ENCODE peak calls at places on chromosomes 2 and 18, in seven cellular contexts. S is fibroblast of the aortic adventitia, E is ovary, U is dorsolateral prefrontal cortex, W is fibroblast of lung, V is AG04450, P is AG09309. B is an unnamed sample.

GRCh38 chr2:202015471-202015870 is 18.2 kb upstream of the FZD7 start:
- DNase-seq in E (no peak), V (no peak), S (no peak), U (no peak), W (no peak), P (no peak), B (no peak)

GRCh38 chr18:33720133-33720532 is 142.1 kb downstream of the ASXL3 start:
- DNase-seq in E (no peak), U (no peak), V (peak), P (no peak), S (peak), W (peak), B (peak)

GRCh38 chr2:55113976-55114564 is 63.8 kb upstream of the RTN4 start:
- DNase-seq in P (no peak), W (no peak), U (no peak), E (no peak), V (no peak), S (no peak), B (no peak)

GRCh38 chr18:54381640-54382039 is 23.9 kb downstream of the C18orf54 start:
- DNase-seq in W (no peak), V (no peak), E (no peak), S (no peak), P (no peak), U (no peak), B (no peak)

GRCh38 chr2:15942711-15943345 is 2.5 kb downstream of the MYCN start:
- DNase-seq in W (no peak), E (peak), P (no peak), S (no peak), U (no peak), V (no peak), B (no peak)

GRCh38 chr2:33477473-33478468 is 1.3 kb downstream of the RASGRP3 start:
- DNase-seq in V (no peak), E (no peak), S (no peak), P (no peak), U (peak), W (no peak), B (no peak)

GRCh38 chr2:37798315-37799005 is 126.6 kb upstream of the RMDN2 start:
- DNase-seq in S (peak), P (no peak), E (no peak), U (no peak), W (peak), V (no peak), B (no peak)

GRCh38 chr2:236250909-236251579 is 13.2 kb downstream of the ASB18 start:
- DNase-seq in U (no peak), E (no peak), P (no peak), S (no peak), V (no peak), W (no peak), B (no peak)

GRCh38 chr2:45929674-45930395 is 278.4 kb downstream of the PRKCE start:
- DNase-seq in U (no peak), V (no peak), P (no peak), E (no peak), W (no peak), S (no peak), B (no peak)

GRCh38 chr2:74414913-74415761 is 6.3 kb downstream of the C2orf81 start:
- DNase-seq in P (no peak), S (no peak), V (no peak), E (peak), U (peak), W (peak), B (no peak)
- TF ChIP-seq CTCF in P (peak), S (peak), V (no peak), E (no peak), U (peak), W (peak), B (peak)

DNA sequence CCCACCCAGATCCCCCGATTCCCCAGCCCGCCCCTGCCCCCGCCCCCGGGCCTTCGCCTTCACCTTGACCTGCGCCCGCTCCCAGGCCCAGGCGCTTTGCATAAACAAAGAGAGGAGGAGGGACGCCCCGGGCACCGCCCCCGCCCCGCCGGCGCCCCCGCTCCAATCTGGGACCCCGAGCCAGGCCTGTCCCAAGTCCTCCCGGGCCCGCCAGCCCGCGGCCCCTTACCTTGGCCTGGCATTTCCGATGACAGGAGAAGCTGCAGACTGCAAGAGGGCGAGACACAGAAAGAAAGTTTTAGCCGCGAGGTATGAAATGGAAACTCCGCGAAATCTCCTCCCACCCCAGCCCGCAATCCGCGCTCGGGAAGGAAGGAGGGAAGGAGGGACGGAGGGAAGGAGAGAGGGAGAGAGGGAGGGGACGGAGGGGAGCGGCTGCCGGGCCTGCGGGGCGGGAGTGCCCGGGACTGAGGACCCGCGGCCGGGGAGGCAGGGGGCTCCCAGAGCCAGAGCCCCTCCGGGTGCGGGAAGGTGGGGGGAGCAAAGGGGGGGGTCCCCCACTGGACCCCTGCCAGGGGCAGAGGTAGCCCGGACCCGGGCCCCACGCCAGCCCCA is 24.2 kb downstream of the TNS1 start:
- DNase-seq in V (no peak), P (no peak), E (peak), U (no peak), S (no peak), W (peak), B (no peak)
- H3K4me3 ChIP-seq in V (peak), P (no peak), E (peak), U (peak), S (no peak), W (no peak), B (peak)

DNA sequence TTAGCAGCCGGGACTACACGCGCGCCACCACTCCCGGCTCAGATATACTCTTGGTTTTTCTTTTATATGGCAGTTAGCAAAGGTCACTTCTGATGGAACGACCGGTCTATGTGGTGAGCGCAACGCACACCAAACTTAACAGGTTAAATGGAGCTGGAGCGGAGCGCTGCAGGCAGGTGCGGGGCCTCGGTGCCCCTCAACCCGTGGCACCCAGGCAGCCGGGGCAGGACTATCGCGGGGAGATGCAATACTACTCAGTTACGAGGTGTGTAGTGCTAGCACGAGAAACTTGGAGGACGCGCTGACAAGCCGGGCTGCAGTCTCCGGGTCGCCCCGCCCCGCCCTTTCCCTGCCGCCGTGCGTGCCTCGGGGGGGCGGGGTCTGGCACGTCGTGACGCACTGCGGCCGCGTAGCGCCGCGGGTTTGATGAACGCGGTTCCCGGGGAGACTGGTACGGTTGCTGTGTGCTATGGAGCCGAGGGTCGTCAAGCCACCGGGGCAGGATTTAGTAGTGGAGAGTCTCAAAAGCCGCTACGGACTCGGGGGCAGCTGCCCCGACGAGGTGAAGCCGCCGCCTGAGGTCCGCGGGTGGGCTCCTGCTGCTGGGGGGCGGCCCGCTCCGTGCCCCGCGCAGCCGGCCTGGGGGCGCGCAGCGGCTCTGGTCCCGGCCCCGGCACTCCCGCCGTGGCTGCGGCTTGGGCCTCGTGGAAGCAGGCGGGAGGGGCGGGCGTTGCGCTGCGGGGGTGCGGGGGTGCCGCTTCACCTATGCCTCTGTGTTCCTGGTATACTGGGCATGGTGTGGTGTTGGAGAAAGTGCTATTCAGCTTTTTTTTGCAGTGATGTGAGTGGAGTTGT is at the start of gene CCDC138:
- DNase-seq in U (peak), S (peak), V (peak), W (peak), P (peak), E (peak), B (peak)
- TF ChIP-seq CTCF in U (no peak), S (no peak), V (no peak), W (no peak), P (no peak), E (no peak), B (no peak)

DNA sequence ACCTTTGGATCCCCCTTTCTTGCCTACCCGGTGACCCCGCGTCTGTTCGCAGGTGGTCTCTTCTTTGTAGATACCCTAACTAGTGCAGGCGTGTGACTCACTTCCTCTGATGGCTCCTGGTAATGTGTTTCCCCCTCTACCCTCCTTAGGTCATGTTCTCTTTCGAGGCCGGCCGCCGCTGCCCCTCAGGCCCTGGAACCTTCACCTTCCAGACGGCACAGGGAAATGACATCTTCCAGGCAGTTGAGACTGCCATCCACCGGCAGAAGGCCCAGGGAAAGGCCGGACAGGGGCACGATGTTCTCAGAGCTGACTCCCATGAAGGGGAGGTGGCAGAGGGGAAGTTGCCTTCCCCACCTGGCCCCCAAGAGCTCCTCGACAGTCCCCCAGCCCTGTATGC is 1.6 kb downstream of the DOK1 start:
- DNase-seq in W (no peak), E (no peak), U (no peak), V (no peak), S (no peak), P (no peak), B (no peak)
- H3K4me3 ChIP-seq in W (no peak), E (no peak), U (peak), V (peak), S (no peak), P (no peak), B (peak)

DNA sequence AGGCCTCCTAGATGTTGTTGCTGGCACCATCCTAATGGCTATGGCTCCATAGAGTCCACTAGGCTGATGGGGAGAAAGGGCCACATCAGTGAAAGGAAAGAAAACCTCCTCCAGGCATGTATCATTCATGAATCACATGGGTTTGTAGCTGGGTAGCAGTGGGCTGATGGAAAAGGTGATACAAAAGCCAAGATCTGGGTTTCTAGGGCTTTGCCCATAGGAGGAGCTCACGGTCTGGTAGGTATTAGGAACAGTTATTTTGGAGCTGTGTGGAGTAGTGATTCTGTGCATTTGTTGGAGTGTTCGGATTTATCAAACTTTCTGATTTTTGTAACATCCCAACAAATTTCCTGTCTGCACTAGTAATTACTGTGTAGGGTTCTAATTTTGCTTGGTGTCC is 259.2 kb downstream of the SLC4A3 start:
- DNase-seq in E (no peak), U (no peak), P (no peak), W (no peak), S (no peak), V (no peak), B (no peak)
- TF ChIP-seq CTCF in E (no peak), U (no peak), P (peak), W (peak), S (no peak), V (peak), B (peak)

GRCh38 chr18:48843596-48843995 is 107.2 kb downstream of the SMAD7 start:
- DNase-seq in P (no peak), U (no peak), S (no peak), W (no peak), E (no peak), V (no peak), B (no peak)
- H3K4me3 ChIP-seq in P (no peak), U (no peak), S (no peak), W (no peak), E (no peak), V (no peak), B (no peak)

DNA sequence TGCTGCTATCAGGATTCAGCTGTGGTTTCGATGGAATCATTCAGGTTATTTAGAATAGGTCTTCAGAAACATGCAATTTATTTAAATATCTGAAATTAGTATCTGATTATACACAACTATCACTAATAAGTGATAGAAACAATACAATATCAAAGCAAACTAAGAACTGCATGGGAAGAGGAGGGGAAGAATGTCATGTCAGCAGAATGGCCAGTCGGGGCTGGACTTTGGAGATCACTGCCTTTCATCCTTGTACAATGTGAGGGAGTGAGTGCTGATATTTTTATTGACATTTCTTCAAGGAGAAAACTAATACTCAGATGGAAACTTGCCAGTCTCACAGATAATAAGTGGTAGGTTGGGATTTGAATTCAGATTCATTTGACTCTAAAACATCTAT is 224.0 kb upstream of the LINC00305 start:
- DNase-seq in P (no peak), E (no peak), W (no peak), V (no peak), U (no peak), S (no peak), B (no peak)
- TF ChIP-seq CTCF in P (no peak), E (no peak), W (no peak), V (no peak), U (no peak), S (no peak), B (no peak)

DNA sequence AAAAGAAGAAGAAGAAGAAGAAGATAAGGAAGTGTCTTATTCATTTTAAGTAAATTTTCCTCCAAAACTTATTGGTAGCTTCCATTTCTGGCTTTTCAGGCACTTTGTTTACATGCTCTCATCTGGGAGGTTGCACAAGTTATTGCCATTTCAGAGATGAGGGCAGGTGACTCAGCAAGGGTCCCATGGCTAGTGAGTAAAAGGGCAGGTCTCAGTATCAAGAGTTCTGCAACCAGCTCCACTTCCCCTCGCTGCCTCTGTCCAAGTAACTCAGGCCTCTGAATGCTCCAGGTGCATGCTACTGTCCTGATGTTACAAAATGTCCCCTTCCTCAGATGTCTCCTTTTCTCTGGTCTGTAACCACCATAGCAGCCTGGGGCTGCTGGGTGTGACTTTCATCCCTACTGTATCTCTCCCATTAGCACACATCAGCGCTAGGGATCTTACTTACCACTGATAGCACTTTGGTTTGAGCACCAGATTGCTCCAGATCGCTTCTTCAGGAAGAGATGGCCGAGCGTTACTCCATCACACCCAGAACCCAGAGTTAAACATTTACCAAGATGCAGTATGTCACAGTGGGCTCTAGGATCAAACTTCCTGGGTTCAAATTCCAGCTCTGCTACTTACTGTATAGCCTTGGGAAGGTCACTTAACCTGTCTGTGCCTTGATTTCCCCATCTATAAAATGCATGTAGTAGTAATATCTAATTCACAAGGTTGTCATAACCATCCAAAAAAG is 57.4 kb upstream of the LAPTM4A start:
- DNase-seq in P (no peak), W (no peak), E (no peak), V (no peak), U (no peak), S (no peak), B (no peak)
- H3K4me3 ChIP-seq in P (no peak), W (no peak), E (no peak), V (no peak), U (no peak), S (no peak), B (no peak)

B was measured in astrocyte of the cerebellum.